ENCODE peak calls at places on chromosome 20, in six cellular contexts. Y, O, J, C, H and M are unnamed samples.

GRCh38 chr20:49037962-49038387 is 8.1 kb upstream of the CSE1L start:
- DNase-seq in Y (no peak), O (no peak), J (no peak), C (no peak), H (no peak), M (no peak)

GRCh38 chr20:47591231-47591630 is 89.5 kb downstream of the NCOA3 start:
- DNase-seq in Y (no peak), O (no peak), J (no peak), C (no peak), H (no peak), M (no peak)

GRCh38 chr20:24079661-24080412 is 91.3 kb upstream of the GGTLC1 start:
- DNase-seq in Y (no peak), O (no peak), J (no peak), C (no peak), H (no peak), M (no peak)

GRCh38 chr20:24778585-24779031 is 170.5 kb upstream of the CST7 start:
- DNase-seq in Y (peak; percentile 59), O (peak; percentile 42), J (peak; percentile 81), C (no peak), H (no peak), M (peak; percentile 93)

GRCh38 chr20:55057779-55058415 is 582.5 kb downstream of the DOK5 start:
- DNase-seq in Y (no peak), O (no peak), J (no peak), C (no peak), H (no peak), M (no peak)

GRCh38 chr20:48793776-48794175 is 34.0 kb downstream of the PREX1 start:
- DNase-seq in Y (peak; percentile 14), O (no peak), J (no peak), C (no peak), H (no peak), M (no peak)

GRCh38 chr20:17314262-17314661 is 87.4 kb downstream of the PCSK2 start:
- DNase-seq in Y (no peak), O (no peak), J (no peak), C (no peak), H (no peak), M (no peak)

GRCh38 chr20:54680872-54681297 is 205.5 kb downstream of the DOK5 start:
- DNase-seq in Y (no peak), O (no peak), J (no peak), C (no peak), H (peak; percentile 42), M (peak; percentile 4)

GRCh38 chr20:1707588-1708449 is 50.2 kb upstream of the SIRPG start:
- DNase-seq in Y (no peak), O (no peak), J (no peak), C (no peak), H (no peak), M (no peak)

GRCh38 chr20:12093062-12093796 is 175.5 kb downstream of the BTBD3 start:
- DNase-seq in Y (no peak), O (no peak), J (no peak), C (no peak), H (no peak), M (no peak)

GRCh38 chr20:39876974-39877615 is 811.9 kb downstream of the MAFB start:
- DNase-seq in Y (no peak), O (no peak), J (no peak), C (no peak), H (no peak), M (no peak)

GRCh38 chr20:18683839-18684238 is 96.0 kb downstream of the DTD1 start:
- DNase-seq in Y (no peak), O (no peak), J (no peak), C (no peak), H (no peak), M (no peak)

GRCh38 chr20:10985536-10985935 is 311.7 kb upstream of the JAG1 start:
- DNase-seq in Y (no peak), O (no peak), J (no peak), C (no peak), H (peak; percentile 18), M (no peak)

GRCh38 chr20:58608096-58608840 is 42.8 kb upstream of the STX16 start:
- DNase-seq in Y (peak; percentile 45), O (no peak), J (no peak), C (no peak), H (no peak), M (no peak)

GRCh38 chr20:64140421-64140820 is 23.8 kb upstream of the MYT1 start:
- DNase-seq in Y (peak; percentile 36), O (peak; percentile 38), J (no peak), C (no peak), H (no peak), M (no peak)

GRCh38 chr20:20017852-20018245 is 687 bp downstream of the NAA20 start:
- DNase-seq in Y (no peak), O (no peak), J (no peak), C (no peak), H (peak; percentile 27), M (no peak)

GRCh38 chr20:19603390-19603753 is 154.7 kb upstream of the RIN2 start:
- DNase-seq in Y (no peak), O (no peak), J (no peak), C (no peak), H (no peak), M (no peak)

GRCh38 chr20:44196278-44196677 is 9.3 kb upstream of the JPH2 start:
- DNase-seq in Y (no peak), O (no peak), J (no peak), C (no peak), H (no peak), M (no peak)
- TF ChIP-seq CTCF in Y (no peak), O (no peak), J (no peak), C (no peak), H (no peak), M (no peak)

GRCh38 chr20:31661625-31662371 is 24.1 kb downstream of the COX4I2 start:
- DNase-seq in Y (peak; percentile 95), O (peak; percentile 86), J (peak; percentile 86), C (peak; percentile 74), H (peak; percentile 75), M (peak; percentile 81)
- TF ChIP-seq POLR2A in Y (no peak), O (peak; percentile 72), J (no peak), C (peak; percentile 41), H (peak; percentile 80), M (no peak)

GRCh38 chr20:57442888-57443239 is 51.7 kb downstream of the RBM38 start:
- DNase-seq in Y (no peak), O (peak; percentile 96), J (peak; percentile 38), C (peak; percentile 36), H (no peak), M (no peak)
- H3K4me1 ChIP-seq in Y (peaks cover 20% of the 10 kb centered on the region), O (peaks cover 8% of the 10 kb centered on the region), J (peaks cover 38% of the 10 kb centered on the region), C (peaks cover 73% of the 10 kb centered on the region), H (no peaks in the 10 kb centered on the region), M (peaks cover 23% of the 10 kb centered on the region)

GRCh38 chr20:37397076-37397953 is 51.4 kb downstream of the SRC start:
- DNase-seq in Y (no peak), O (no peak), J (no peak), C (no peak), H (no peak), M (no peak)

GRCh38 chr20:37395921-37396519 is 50.1 kb downstream of the SRC start:
- DNase-seq in Y (no peak), O (no peak), J (no peak), C (no peak), H (no peak), M (no peak)

GRCh38 chr20:37397954-37398749 is 52.2 kb downstream of the SRC start:
- DNase-seq in Y (no peak), O (no peak), J (no peak), C (no peak), H (no peak), M (no peak)

GRCh38 chr20:37395411-37395800 is 49.5 kb downstream of the SRC start:
- DNase-seq in Y (no peak), O (no peak), J (no peak), C (no peak), H (no peak), M (no peak)

DNA sequence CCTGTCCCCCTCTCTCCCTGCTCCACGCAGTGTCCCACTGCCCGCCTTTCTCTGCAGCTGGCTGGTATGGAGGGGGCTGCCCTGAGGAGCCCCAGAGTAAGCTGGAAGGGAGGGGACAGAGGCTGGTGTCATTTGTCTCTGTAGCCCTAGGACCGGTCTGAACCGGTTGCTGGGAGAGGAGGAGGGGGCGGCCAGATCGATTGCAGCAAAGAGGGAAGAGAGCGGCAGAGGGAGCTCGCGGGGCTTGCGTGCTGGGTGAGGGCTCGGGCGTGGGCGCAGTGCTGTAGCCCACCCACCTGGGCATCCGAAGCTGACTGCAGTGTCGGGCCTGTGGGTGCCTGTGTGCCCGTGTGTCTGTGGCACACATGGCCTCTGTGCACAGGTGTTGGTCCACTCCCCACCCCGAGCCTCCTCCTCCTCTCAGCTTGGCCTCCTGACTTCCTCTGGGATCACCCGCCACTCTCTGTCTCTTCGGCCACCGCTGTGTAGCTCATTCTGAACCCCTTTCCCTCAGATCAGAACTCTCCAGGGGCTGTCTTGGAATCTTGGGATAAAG is 50.7 kb downstream of the SRC start:
- DNase-seq in Y (no peak), O (no peak), J (no peak), C (no peak), H (no peak), M (no peak)
- TF ChIP-seq CTCF in Y (no peak), O (no peak), J (no peak), C (no peak), H (no peak), M (no peak)

GRCh38 chr20:34559311-34560140 is 1.0 kb downstream of the MAP1LC3A start:
- DNase-seq in Y (peak; percentile 83), O (peak; percentile 62), J (no peak), C (peak; percentile 19), H (no peak), M (peak; percentile 20)

GRCh38 chr20:34557936-34558319 is 590 bp upstream of the MAP1LC3A start:
- DNase-seq in Y (no peak), O (no peak), J (no peak), C (no peak), H (no peak), M (no peak)

GRCh38 chr20:34560141-34560523 is 1.6 kb downstream of the MAP1LC3A start:
- DNase-seq in Y (peak; percentile 75), O (peak; percentile 81), J (no peak), C (no peak), H (no peak), M (no peak)

GRCh38 chr20:34560614-34561013 is 2.1 kb downstream of the MAP1LC3A start:
- DNase-seq in Y (no peak), O (no peak), J (no peak), C (no peak), H (no peak), M (no peak)

GRCh38 chr20:34558320-34559202 is at the start of gene MAP1LC3A:
- DNase-seq in Y (peak; percentile 96), O (peak; percentile 96), J (peak; percentile 97), C (peak; percentile 94), H (peak; percentile 93), M (peak; percentile 96)
- TF ChIP-seq POLR2A in Y (peak; percentile 19), O (peak; percentile 57), J (no peak), C (peak; percentile 74), H (no peak), M (peak; percentile 79)

DNA sequence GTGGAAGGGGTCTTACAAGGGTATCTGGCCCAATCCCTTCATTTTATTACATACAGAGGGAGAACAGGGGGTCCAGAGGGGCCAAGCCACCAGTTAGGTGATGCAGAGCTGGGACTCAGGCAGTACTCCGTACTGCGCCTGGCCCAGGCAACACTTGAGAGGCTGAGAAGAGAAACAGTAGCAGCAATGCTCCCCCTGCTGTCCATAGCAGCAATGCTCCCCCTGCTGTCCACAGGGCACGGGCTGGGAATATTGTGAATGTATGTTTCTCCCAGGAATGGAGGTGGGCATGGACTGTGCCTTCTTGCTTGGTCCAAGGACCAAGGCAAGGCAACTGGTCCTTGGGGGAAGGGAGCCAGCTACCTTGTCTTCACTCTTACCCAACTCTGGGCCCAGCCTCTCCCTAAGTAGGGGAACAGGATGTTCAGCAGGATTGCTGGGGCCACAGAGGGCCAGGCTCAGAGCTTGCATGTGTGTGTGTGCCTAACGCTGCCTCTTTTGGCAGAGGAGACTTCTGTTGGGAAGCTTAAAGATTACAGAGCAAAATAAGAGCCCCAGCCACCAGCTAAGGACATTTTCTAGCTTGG is 14.8 kb upstream of the FAM83C start:
- DNase-seq in Y (no peak), O (no peak), J (peak; percentile 63), C (peak; percentile 87), H (peak; percentile 71), M (peak; percentile 62)
- H3K4me1 ChIP-seq in Y (peaks cover 7% of the 10 kb centered on the region), O (no peaks in the 10 kb centered on the region), J (peaks cover 49% of the 10 kb centered on the region), C (peaks cover 12% of the 10 kb centered on the region), H (peaks cover 80% of the 10 kb centered on the region), M (peaks cover 36% of the 10 kb centered on the region)